ENCODE peak calls at places on chromosomes 2 and 18, in seven cellular contexts. One of them, this sample, is unnamed.

GRCh38 chr2:127145255-127145899 is 38.4 kb upstream of the BIN1 start:
- DNase-seq in foreskin fibroblast: peak; percentile 76
- DNase-seq in nephron progenitor cell: no peak
- DNase-seq in iris pigment epithelial cell: peak; percentile 15
- DNase-seq in NCI-H1436 treated with DMSO at 0.1 percent for 48 hours: no peak
- DNase-seq in sigmoid colon: no peak
- DNase-seq in ACHN: no peak
- DNase-seq in this sample: no peak

GRCh38 chr2:102206666-102207341 is 20.0 kb downstream of the IL1RL2 start:
- DNase-seq in foreskin fibroblast: no peak
- DNase-seq in nephron progenitor cell: no peak
- DNase-seq in iris pigment epithelial cell: no peak
- DNase-seq in NCI-H1436 treated with DMSO at 0.1 percent for 48 hours: no peak
- DNase-seq in sigmoid colon: no peak
- DNase-seq in ACHN: no peak
- DNase-seq in this sample: no peak

GRCh38 chr18:26648509-26649192 is 100.3 kb upstream of the KCTD1 start:
- DNase-seq in foreskin fibroblast: no peak
- DNase-seq in nephron progenitor cell: no peak
- DNase-seq in iris pigment epithelial cell: no peak
- DNase-seq in NCI-H1436 treated with DMSO at 0.1 percent for 48 hours: no peak
- DNase-seq in sigmoid colon: no peak
- DNase-seq in ACHN: no peak
- DNase-seq in this sample: no peak

GRCh38 chr2:126803422-126803775 is 95.3 kb upstream of the TEX51 start:
- DNase-seq in foreskin fibroblast: no peak
- DNase-seq in nephron progenitor cell: no peak
- DNase-seq in iris pigment epithelial cell: no peak
- DNase-seq in NCI-H1436 treated with DMSO at 0.1 percent for 48 hours: no peak
- DNase-seq in sigmoid colon: peak; percentile 15
- DNase-seq in ACHN: no peak
- DNase-seq in this sample: no peak

GRCh38 chr2:10135296-10136089 is 13.0 kb downstream of the RRM2 start:
- DNase-seq in foreskin fibroblast: peak; percentile 50
- DNase-seq in nephron progenitor cell: no peak
- DNase-seq in iris pigment epithelial cell: no peak
- DNase-seq in NCI-H1436 treated with DMSO at 0.1 percent for 48 hours: peak; percentile 46
- DNase-seq in sigmoid colon: no peak
- DNase-seq in ACHN: no peak
- DNase-seq in this sample: peak; percentile 83

GRCh38 chr2:222693837-222694236 is 22.4 kb downstream of the MOGAT1 start:
- DNase-seq in foreskin fibroblast: peak; percentile 39
- DNase-seq in nephron progenitor cell: no peak
- DNase-seq in iris pigment epithelial cell: peak; percentile 49
- DNase-seq in NCI-H1436 treated with DMSO at 0.1 percent for 48 hours: no peak
- DNase-seq in sigmoid colon: no peak
- DNase-seq in ACHN: peak; percentile 37
- DNase-seq in this sample: peak; percentile 44

GRCh38 chr2:86305195-86305975 is 32.0 kb downstream of the REEP1 start:
- DNase-seq in foreskin fibroblast: no peak
- DNase-seq in nephron progenitor cell: no peak
- DNase-seq in iris pigment epithelial cell: no peak
- DNase-seq in NCI-H1436 treated with DMSO at 0.1 percent for 48 hours: no peak
- DNase-seq in sigmoid colon: peak; percentile 74
- DNase-seq in ACHN: no peak
- DNase-seq in this sample: no peak

GRCh38 chr2:48578313-48578712 is 39.3 kb upstream of the GTF2A1L start:
- DNase-seq in foreskin fibroblast: no peak
- DNase-seq in nephron progenitor cell: no peak
- DNase-seq in iris pigment epithelial cell: no peak
- DNase-seq in NCI-H1436 treated with DMSO at 0.1 percent for 48 hours: no peak
- DNase-seq in sigmoid colon: no peak
- DNase-seq in ACHN: no peak
- DNase-seq in this sample: no peak

GRCh38 chr2:70777450-70777849 is 9.4 kb upstream of the ADD2 start:
- DNase-seq in foreskin fibroblast: no peak
- DNase-seq in nephron progenitor cell: no peak
- DNase-seq in iris pigment epithelial cell: no peak
- DNase-seq in NCI-H1436 treated with DMSO at 0.1 percent for 48 hours: no peak
- DNase-seq in sigmoid colon: no peak
- DNase-seq in ACHN: no peak
- DNase-seq in this sample: no peak

GRCh38 chr2:32485399-32485798 is 128.6 kb downstream of the BIRC6 start:
- DNase-seq in foreskin fibroblast: peak; percentile 72
- DNase-seq in nephron progenitor cell: no peak
- DNase-seq in iris pigment epithelial cell: peak; percentile 14
- DNase-seq in NCI-H1436 treated with DMSO at 0.1 percent for 48 hours: no peak
- DNase-seq in sigmoid colon: no peak
- DNase-seq in ACHN: no peak
- DNase-seq in this sample: no peak

GRCh38 chr2:209391776-209392401 is 32.0 kb upstream of the MAP2 start:
- DNase-seq in foreskin fibroblast: peak; percentile 57
- DNase-seq in nephron progenitor cell: no peak
- DNase-seq in iris pigment epithelial cell: peak; percentile 49
- DNase-seq in NCI-H1436 treated with DMSO at 0.1 percent for 48 hours: no peak
- DNase-seq in sigmoid colon: no peak
- DNase-seq in ACHN: no peak
- DNase-seq in this sample: no peak

GRCh38 chr18:66193938-66194337 is 410.0 kb downstream of the CDH19 start:
- DNase-seq in foreskin fibroblast: no peak
- DNase-seq in nephron progenitor cell: no peak
- DNase-seq in iris pigment epithelial cell: no peak
- DNase-seq in NCI-H1436 treated with DMSO at 0.1 percent for 48 hours: no peak
- DNase-seq in sigmoid colon: no peak
- DNase-seq in ACHN: no peak
- DNase-seq in this sample: no peak

GRCh38 chr2:105712981-105713596 is 31.6 kb upstream of the NCK2 start:
- DNase-seq in foreskin fibroblast: peak; percentile 59
- DNase-seq in nephron progenitor cell: no peak
- DNase-seq in iris pigment epithelial cell: peak; percentile 23
- DNase-seq in NCI-H1436 treated with DMSO at 0.1 percent for 48 hours: no peak
- DNase-seq in sigmoid colon: no peak
- DNase-seq in ACHN: no peak
- DNase-seq in this sample: no peak

GRCh38 chr2:61670591-61671503 is 132.7 kb upstream of the XPO1 start:
- DNase-seq in foreskin fibroblast: peak; percentile 66
- DNase-seq in nephron progenitor cell: no peak
- DNase-seq in iris pigment epithelial cell: peak; percentile 64
- DNase-seq in NCI-H1436 treated with DMSO at 0.1 percent for 48 hours: no peak
- DNase-seq in sigmoid colon: peak; percentile 79
- DNase-seq in ACHN: peak; percentile 54
- DNase-seq in this sample: no peak

GRCh38 chr2:217538719-217539118 is 464.1 kb downstream of the TNS1 start:
- DNase-seq in foreskin fibroblast: no peak
- DNase-seq in nephron progenitor cell: no peak
- DNase-seq in iris pigment epithelial cell: peak; percentile 16
- DNase-seq in NCI-H1436 treated with DMSO at 0.1 percent for 48 hours: no peak
- DNase-seq in sigmoid colon: no peak
- DNase-seq in ACHN: no peak
- DNase-seq in this sample: no peak

GRCh38 chr2:177406182-177406581 is 13.6 kb downstream of the AGPS start:
- DNase-seq in foreskin fibroblast: no peak
- DNase-seq in nephron progenitor cell: no peak
- DNase-seq in iris pigment epithelial cell: no peak
- DNase-seq in NCI-H1436 treated with DMSO at 0.1 percent for 48 hours: no peak
- DNase-seq in sigmoid colon: no peak
- DNase-seq in ACHN: no peak
- DNase-seq in this sample: no peak

GRCh38 chr2:189254268-189254883 is 74.8 kb upstream of the COL5A2 start:
- DNase-seq in foreskin fibroblast: peak; percentile 90
- DNase-seq in nephron progenitor cell: no peak
- DNase-seq in iris pigment epithelial cell: peak; percentile 84
- DNase-seq in NCI-H1436 treated with DMSO at 0.1 percent for 48 hours: no peak
- DNase-seq in sigmoid colon: peak; percentile 73
- DNase-seq in ACHN: no peak
- DNase-seq in this sample: no peak

GRCh38 chr2:236665130-236665529 is 95.5 kb downstream of the ACKR3 start:
- DNase-seq in foreskin fibroblast: no peak
- DNase-seq in nephron progenitor cell: no peak
- DNase-seq in iris pigment epithelial cell: no peak
- DNase-seq in NCI-H1436 treated with DMSO at 0.1 percent for 48 hours: no peak
- DNase-seq in sigmoid colon: no peak
- DNase-seq in ACHN: no peak
- DNase-seq in this sample: no peak

GRCh38 chr2:55152475-55153422 is 79.3 kb downstream of the CLHC1 start:
- DNase-seq in foreskin fibroblast: no peak
- DNase-seq in nephron progenitor cell: no peak
- DNase-seq in iris pigment epithelial cell: peak; percentile 31
- DNase-seq in NCI-H1436 treated with DMSO at 0.1 percent for 48 hours: no peak
- DNase-seq in sigmoid colon: no peak
- DNase-seq in ACHN: no peak
- DNase-seq in this sample: no peak

GRCh38 chr2:240439698-240440151 is 4.3 kb downstream of the GPC1 start:
- DNase-seq in foreskin fibroblast: no peak
- DNase-seq in nephron progenitor cell: no peak
- DNase-seq in iris pigment epithelial cell: no peak
- DNase-seq in NCI-H1436 treated with DMSO at 0.1 percent for 48 hours: no peak
- DNase-seq in sigmoid colon: peak; percentile 65
- DNase-seq in ACHN: no peak
- DNase-seq in this sample: no peak

GRCh38 chr2:162114291-162114690 is 37.8 kb downstream of the GCG start:
- DNase-seq in foreskin fibroblast: peak; percentile 55
- DNase-seq in nephron progenitor cell: no peak
- DNase-seq in iris pigment epithelial cell: no peak
- DNase-seq in NCI-H1436 treated with DMSO at 0.1 percent for 48 hours: no peak
- DNase-seq in sigmoid colon: no peak
- DNase-seq in ACHN: no peak
- DNase-seq in this sample: no peak

GRCh38 chr2:17171446-17172049 is 346.7 kb downstream of the RAD51AP2 start:
- DNase-seq in foreskin fibroblast: peak; percentile 54
- DNase-seq in nephron progenitor cell: peak; percentile 52
- DNase-seq in iris pigment epithelial cell: peak; percentile 54
- DNase-seq in NCI-H1436 treated with DMSO at 0.1 percent for 48 hours: no peak
- DNase-seq in sigmoid colon: no peak
- DNase-seq in ACHN: peak; percentile 36
- DNase-seq in this sample: peak; percentile 42

GRCh38 chr18:23231340-23232021 is 96.2 kb downstream of the CABLES1 start:
- DNase-seq in foreskin fibroblast: peak; percentile 94
- DNase-seq in nephron progenitor cell: no peak
- DNase-seq in iris pigment epithelial cell: peak; percentile 94
- DNase-seq in NCI-H1436 treated with DMSO at 0.1 percent for 48 hours: no peak
- DNase-seq in sigmoid colon: peak; percentile 81
- DNase-seq in ACHN: no peak
- DNase-seq in this sample: peak; percentile 86

GRCh38 chr2:16746329-16746728 is 80.7 kb upstream of the CYRIA start:
- DNase-seq in foreskin fibroblast: no peak
- DNase-seq in nephron progenitor cell: no peak
- DNase-seq in iris pigment epithelial cell: no peak
- DNase-seq in NCI-H1436 treated with DMSO at 0.1 percent for 48 hours: no peak
- DNase-seq in sigmoid colon: no peak
- DNase-seq in ACHN: no peak
- DNase-seq in this sample: no peak

GRCh38 chr2:97761192-97761591 is 47.8 kb downstream of the ZAP70 start:
- DNase-seq in foreskin fibroblast: no peak
- DNase-seq in nephron progenitor cell: no peak
- DNase-seq in iris pigment epithelial cell: no peak
- DNase-seq in NCI-H1436 treated with DMSO at 0.1 percent for 48 hours: no peak
- DNase-seq in sigmoid colon: no peak
- DNase-seq in ACHN: no peak
- DNase-seq in this sample: no peak

GRCh38 chr2:101958071-101958470 is 33.7 kb upstream of the IL1R2 start:
- DNase-seq in foreskin fibroblast: peak; percentile 71
- DNase-seq in nephron progenitor cell: no peak
- DNase-seq in iris pigment epithelial cell: peak; percentile 81
- DNase-seq in NCI-H1436 treated with DMSO at 0.1 percent for 48 hours: no peak
- DNase-seq in sigmoid colon: no peak
- DNase-seq in ACHN: no peak
- DNase-seq in this sample: no peak

GRCh38 chr2:9328931-9329330 is 94.4 kb downstream of the ITGB1BP1 start:
- DNase-seq in foreskin fibroblast: no peak
- DNase-seq in nephron progenitor cell: no peak
- DNase-seq in iris pigment epithelial cell: no peak
- DNase-seq in NCI-H1436 treated with DMSO at 0.1 percent for 48 hours: no peak
- DNase-seq in sigmoid colon: no peak
- DNase-seq in ACHN: no peak
- DNase-seq in this sample: no peak

GRCh38 chr2:215528555-215528954 is 92.7 kb upstream of the FN1 start:
- DNase-seq in foreskin fibroblast: peak; percentile 99
- DNase-seq in nephron progenitor cell: no peak
- DNase-seq in iris pigment epithelial cell: peak; percentile 98
- DNase-seq in NCI-H1436 treated with DMSO at 0.1 percent for 48 hours: no peak
- DNase-seq in sigmoid colon: no peak
- DNase-seq in ACHN: no peak
- DNase-seq in this sample: peak; percentile 48

GRCh38 chr2:74498500-74499268 is 719 bp downstream of the LBX2 start:
- DNase-seq in foreskin fibroblast: peak; percentile 79
- DNase-seq in nephron progenitor cell: peak; percentile 50
- DNase-seq in iris pigment epithelial cell: peak; percentile 29
- DNase-seq in NCI-H1436 treated with DMSO at 0.1 percent for 48 hours: no peak
- DNase-seq in sigmoid colon: no peak
- DNase-seq in ACHN: no peak
- DNase-seq in this sample: no peak

GRCh38 chr18:13500227-13500865 is 226.0 kb downstream of the FAM210A start:
- DNase-seq in foreskin fibroblast: peak; percentile 31
- DNase-seq in nephron progenitor cell: peak; percentile 27
- DNase-seq in iris pigment epithelial cell: peak; percentile 92
- DNase-seq in NCI-H1436 treated with DMSO at 0.1 percent for 48 hours: peak; percentile 60
- DNase-seq in sigmoid colon: no peak
- DNase-seq in ACHN: peak; percentile 39
- DNase-seq in this sample: peak; percentile 53

GRCh38 chr2:16784652-16785051 is 119.0 kb upstream of the CYRIA start:
- DNase-seq in foreskin fibroblast: no peak
- DNase-seq in nephron progenitor cell: no peak
- DNase-seq in iris pigment epithelial cell: no peak
- DNase-seq in NCI-H1436 treated with DMSO at 0.1 percent for 48 hours: no peak
- DNase-seq in sigmoid colon: no peak
- DNase-seq in ACHN: no peak
- DNase-seq in this sample: peak; percentile 44

GRCh38 chr2:168160897-168161296 is 86.5 kb downstream of the STK39 start:
- DNase-seq in foreskin fibroblast: no peak
- DNase-seq in nephron progenitor cell: no peak
- DNase-seq in iris pigment epithelial cell: no peak
- DNase-seq in NCI-H1436 treated with DMSO at 0.1 percent for 48 hours: no peak
- DNase-seq in sigmoid colon: no peak
- DNase-seq in ACHN: peak; percentile 55
- DNase-seq in this sample: peak; percentile 69

GRCh38 chr18:8943900-8944870 is 158.3 kb upstream of the NDUFV2 start:
- DNase-seq in foreskin fibroblast: peak; percentile 86
- DNase-seq in nephron progenitor cell: no peak
- DNase-seq in iris pigment epithelial cell: peak; percentile 93
- DNase-seq in NCI-H1436 treated with DMSO at 0.1 percent for 48 hours: no peak
- DNase-seq in sigmoid colon: no peak
- DNase-seq in ACHN: peak; percentile 12
- DNase-seq in this sample: no peak

GRCh38 chr18:45870419-45870818 is 44.9 kb downstream of the SIGLEC15 start:
- DNase-seq in foreskin fibroblast: no peak
- DNase-seq in nephron progenitor cell: no peak
- DNase-seq in iris pigment epithelial cell: no peak
- DNase-seq in NCI-H1436 treated with DMSO at 0.1 percent for 48 hours: no peak
- DNase-seq in sigmoid colon: no peak
- DNase-seq in ACHN: no peak
- DNase-seq in this sample: no peak

GRCh38 chr2:222569826-222570225 is 86.1 kb downstream of the FARSB start:
- DNase-seq in foreskin fibroblast: peak; percentile 63
- DNase-seq in nephron progenitor cell: no peak
- DNase-seq in iris pigment epithelial cell: peak; percentile 28
- DNase-seq in NCI-H1436 treated with DMSO at 0.1 percent for 48 hours: no peak
- DNase-seq in sigmoid colon: no peak
- DNase-seq in ACHN: no peak
- DNase-seq in this sample: no peak

GRCh38 chr2:204228169-204228940 is 291.8 kb downstream of the ICOS start:
- DNase-seq in foreskin fibroblast: no peak
- DNase-seq in nephron progenitor cell: peak; percentile 33
- DNase-seq in iris pigment epithelial cell: no peak
- DNase-seq in NCI-H1436 treated with DMSO at 0.1 percent for 48 hours: peak; percentile 54
- DNase-seq in sigmoid colon: no peak
- DNase-seq in ACHN: no peak
- DNase-seq in this sample: peak; percentile 82